ENCODE peak calls at places on chromosomes 7 and 10, in eight cellular contexts. W, D, R, A, F, V, S and X are unnamed samples. For H3K4me1, the result is how much of the 10 kb centered on the place peaks cover.

GRCh38 chr7:27199820-27200760 is at the start of gene HOXA13:
- DNase-seq in W (no peak), D (peak), R (peak), A (no peak), F (no peak), V (peak), S (no peak), X (peak)

GRCh38 chr7:151251328-151251925 is 2.9 kb upstream of the SMARCD3 start:
- DNase-seq in W (no peak), D (peak), R (peak), A (no peak), F (no peak), V (no peak), S (no peak), X (no peak)

GRCh38 chr7:151274936-151275812 is 26.7 kb upstream of the SMARCD3 start:
- DNase-seq in W (no peak), D (no peak), R (no peak), A (no peak), F (no peak), V (no peak), S (no peak), X (no peak)

GRCh38 chr10:124521429-124521871 is 59.8 kb downstream of the LHPP start:
- DNase-seq in W (no peak), D (no peak), R (no peak), A (no peak), F (no peak), V (no peak), S (no peak), X (no peak)

GRCh38 chr10:131267814-131268095 is 43.8 kb downstream of the TCERG1L start:
- DNase-seq in W (no peak), D (no peak), R (no peak), A (no peak), F (no peak), V (no peak), S (no peak), X (no peak)

GRCh38 chr10:131087464-131088215 is 223.9 kb downstream of the TCERG1L start:
- DNase-seq in W (no peak), D (no peak), R (no peak), A (no peak), F (no peak), V (no peak), S (no peak), X (no peak)

GRCh38 chr10:121800831-121801230 is 127.0 kb downstream of the ATE1 start:
- DNase-seq in W (no peak), D (no peak), R (no peak), A (no peak), F (no peak), V (no peak), S (no peak), X (no peak)

GRCh38 chr7:111113263-111114017 is 22.5 kb downstream of the LRRN3 start:
- DNase-seq in W (peak), D (no peak), R (peak), A (no peak), F (no peak), V (no peak), S (no peak), X (no peak)

GRCh38 chr10:47290338-47290737 is 9.7 kb upstream of the GDF10 start:
- DNase-seq in W (no peak), D (no peak), R (no peak), A (no peak), F (no peak), V (no peak), S (no peak), X (no peak)

GRCh38 chr7:70238171-70238575 is 639.9 kb downstream of the AUTS2 start:
- DNase-seq in W (no peak), D (no peak), R (no peak), A (no peak), F (no peak), V (peak), S (no peak), X (no peak)

GRCh38 chr10:1657500-1657899 is 79.8 kb downstream of the ADARB2 start:
- DNase-seq in W (peak), D (peak), R (no peak), A (no peak), F (no peak), V (no peak), S (no peak), X (no peak)

GRCh38 chr10:28681345-28681763 is 4.0 kb downstream of the BAMBI start:
- DNase-seq in W (peak), D (peak), R (no peak), A (no peak), F (no peak), V (no peak), S (no peak), X (no peak)

GRCh38 chr7:106643189-106643588 is 17.8 kb downstream of the CCDC71L start:
- DNase-seq in W (no peak), D (no peak), R (no peak), A (no peak), F (no peak), V (no peak), S (no peak), X (no peak)

GRCh38 chr7:30531286-30531685 is 26.7 kb upstream of the GGCT start:
- DNase-seq in W (no peak), D (no peak), R (peak), A (no peak), F (no peak), V (peak), S (no peak), X (no peak)

GRCh38 chr10:128030498-128031072 is 95.6 kb downstream of the MKI67 start:
- DNase-seq in W (no peak), D (no peak), R (no peak), A (no peak), F (no peak), V (no peak), S (no peak), X (no peak)
- H3K4me1 ChIP-seq in W (under half), D (under half), R (under half), A (under half), F (under half), V (under half), S (under half), X (under half)

GRCh38 chr7:100675581-100676350 is 2.2 kb downstream of the GNB2 start:
- DNase-seq in W (peak), D (peak), R (peak), A (peak), F (peak), V (peak), S (peak), X (peak)
- H3K4me1 ChIP-seq in W (under half), D (under half), R (under half), A (under half), F (under half), V (under half), S (under half), X (under half)

GRCh38 chr10:119657725-119658124 is 6.5 kb downstream of the BAG3 start:
- DNase-seq in W (no peak), D (no peak), R (peak), A (no peak), F (no peak), V (no peak), S (no peak), X (no peak)

GRCh38 chr10:119654540-119654939 is 3.4 kb downstream of the BAG3 start:
- DNase-seq in W (peak), D (peak), R (peak), A (no peak), F (no peak), V (no peak), S (no peak), X (peak)

GRCh38 chr10:119653209-119653608 is 2.0 kb downstream of the BAG3 start:
- DNase-seq in W (no peak), D (no peak), R (no peak), A (no peak), F (no peak), V (no peak), S (no peak), X (no peak)

GRCh38 chr10:119656760-119657159 is 5.6 kb downstream of the BAG3 start:
- DNase-seq in W (peak), D (no peak), R (no peak), A (no peak), F (no peak), V (no peak), S (no peak), X (no peak)

GRCh38 chr10:119655566-119656001 is 4.4 kb downstream of the BAG3 start:
- DNase-seq in W (no peak), D (peak), R (peak), A (peak), F (peak), V (no peak), S (peak), X (peak)
- H3K4me1 ChIP-seq in W (under half), D (half or more), R (half or more), A (under half), F (under half), V (under half), S (half or more), X (under half)

DNA sequence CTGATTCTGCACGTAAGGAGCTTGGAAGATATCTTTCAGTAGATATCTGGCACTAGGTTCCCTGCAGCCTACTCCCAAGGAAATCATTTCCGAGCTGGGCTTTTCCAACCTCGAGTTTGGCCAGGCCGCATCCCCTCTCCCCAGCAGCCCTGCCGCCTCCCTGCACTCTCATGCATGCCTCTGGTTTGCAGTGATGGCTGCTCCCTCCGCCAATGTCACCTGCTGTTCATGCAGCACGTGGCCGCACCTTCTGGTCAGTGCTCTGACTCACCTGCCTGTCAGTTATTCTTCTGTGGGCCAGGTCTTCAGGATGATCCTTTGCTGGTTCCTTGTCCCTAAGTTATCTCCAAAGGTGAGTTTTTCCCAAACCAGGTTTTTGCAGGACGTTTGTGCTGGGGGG is 50.6 kb upstream of the RASGEF1A start:
- DNase-seq in W (no peak), D (no peak), R (no peak), A (no peak), F (no peak), V (no peak), S (no peak), X (no peak)
- H3K4me1 ChIP-seq in W (under half), D (under half), R (under half), A (under half), F (under half), V (under half), S (under half), X (under half)

GRCh38 chr10:14843327-14843988 is 5.4 kb downstream of the HSPA14 start:
- DNase-seq in W (no peak), D (no peak), R (no peak), A (no peak), F (no peak), V (no peak), S (no peak), X (no peak)

GRCh38 chr10:14840178-14840577 is 2.1 kb downstream of the HSPA14 start:
- DNase-seq in W (no peak), D (no peak), R (no peak), A (no peak), F (no peak), V (no peak), S (no peak), X (no peak)

GRCh38 chr10:14839305-14839695 is 1.2 kb downstream of the HSPA14 start:
- DNase-seq in W (no peak), D (no peak), R (peak), A (no peak), F (no peak), V (peak), S (no peak), X (peak)

DNA sequence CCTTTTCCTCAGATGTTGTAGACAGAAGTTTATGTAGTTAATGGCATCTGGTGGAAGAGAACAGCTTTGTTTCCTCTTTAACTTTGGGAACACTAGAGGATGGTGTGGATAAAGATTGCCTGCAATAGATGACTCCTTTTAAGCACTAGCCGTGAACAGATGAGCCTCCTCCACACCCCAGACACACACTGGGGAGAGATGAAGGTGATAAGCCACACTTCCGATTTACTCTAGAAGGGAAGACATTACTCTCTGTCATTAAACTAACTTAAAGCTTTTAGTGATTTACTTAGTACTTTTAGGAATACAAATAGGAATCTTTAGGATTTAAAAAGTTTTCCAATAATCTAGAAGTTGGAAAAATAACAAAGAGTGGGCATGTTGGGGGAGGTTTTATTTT is 6.8 kb downstream of the HSPA14 start:
- DNase-seq in W (no peak), D (no peak), R (no peak), A (no peak), F (no peak), V (no peak), S (no peak), X (no peak)
- H3K4me1 ChIP-seq in W (under half), D (under half), R (under half), A (under half), F (under half), V (under half), S (under half), X (under half)

DNA sequence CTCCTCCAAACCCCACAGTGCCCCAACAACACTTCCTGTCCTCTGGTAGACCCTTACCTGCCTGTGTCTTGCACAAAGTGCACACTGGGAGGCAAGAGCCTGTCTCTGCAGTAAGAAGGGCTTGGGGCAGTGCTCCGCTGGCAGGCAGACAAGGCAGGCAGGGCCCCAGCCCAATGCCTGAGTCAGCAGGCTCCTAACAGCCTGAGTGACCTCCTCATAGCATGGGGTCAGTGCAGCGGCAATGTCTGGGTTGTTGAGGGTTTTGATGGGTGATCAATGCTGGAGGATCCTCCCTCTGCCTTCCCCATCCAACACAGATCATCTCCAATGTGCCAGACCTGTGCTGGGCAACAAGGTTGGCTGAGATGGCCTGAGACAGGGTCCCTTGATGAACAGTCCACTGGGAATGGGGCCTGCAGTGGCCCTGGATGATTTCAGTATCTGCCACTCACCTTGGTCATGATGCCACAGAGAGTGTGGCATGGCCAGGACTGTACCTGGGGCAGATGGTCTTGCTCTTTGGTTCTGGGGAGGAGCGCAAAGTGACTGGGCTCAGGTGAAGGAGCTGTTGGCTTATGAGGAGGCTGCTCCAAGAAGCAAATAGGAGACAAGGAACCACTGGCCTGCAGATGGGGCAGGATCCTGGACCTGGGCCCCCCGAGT is 55.6 kb upstream of the CAMK2B start:
- DNase-seq in W (no peak), D (peak), R (peak), A (no peak), F (no peak), V (no peak), S (no peak), X (no peak)
- H3K4me1 ChIP-seq in W (under half), D (under half), R (half or more), A (under half), F (under half), V (under half), S (under half), X (under half)

DNA sequence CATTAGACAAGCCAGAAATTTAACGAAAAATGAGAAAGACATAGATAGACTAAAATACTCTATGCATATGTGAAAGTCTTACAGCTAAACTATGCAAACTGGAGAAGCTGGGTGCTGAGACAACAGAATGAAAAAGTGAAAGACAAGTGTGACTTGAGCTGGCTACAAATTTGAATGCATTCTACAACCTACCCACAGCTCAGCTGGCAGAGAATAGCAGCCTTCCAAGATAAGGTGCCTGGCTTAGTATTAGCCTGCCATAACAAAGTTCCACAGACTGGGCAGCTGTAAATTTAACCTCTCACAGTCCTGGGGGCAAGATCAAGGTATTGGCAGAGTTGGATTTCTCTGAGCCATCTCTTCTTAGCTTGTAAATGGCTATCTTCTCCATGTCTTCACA is 156.7 kb downstream of the CDC14C start:
- DNase-seq in W (no peak), D (no peak), R (no peak), A (no peak), F (no peak), V (no peak), S (no peak), X (no peak)
- H3K4me1 ChIP-seq in W (under half), D (under half), R (under half), A (under half), F (under half), V (under half), S (under half), X (under half)

GRCh38 chr7:94444808-94445207 is 50.1 kb downstream of the COL1A2 start:
- DNase-seq in W (no peak), D (no peak), R (no peak), A (no peak), F (no peak), V (no peak), S (no peak), X (no peak)

GRCh38 chr7:94436700-94437099 is 42.0 kb downstream of the COL1A2 start:
- DNase-seq in W (no peak), D (no peak), R (no peak), A (no peak), F (no peak), V (no peak), S (no peak), X (no peak)

GRCh38 chr7:94440460-94441039 is 45.9 kb downstream of the COL1A2 start:
- DNase-seq in W (peak), D (no peak), R (peak), A (no peak), F (no peak), V (no peak), S (no peak), X (peak)

GRCh38 chr7:94439893-94440381 is 45.2 kb downstream of the COL1A2 start:
- DNase-seq in W (peak), D (no peak), R (peak), A (no peak), F (no peak), V (no peak), S (no peak), X (no peak)

GRCh38 chr7:94441138-94441537 is 46.4 kb downstream of the COL1A2 start:
- DNase-seq in W (no peak), D (no peak), R (no peak), A (no peak), F (no peak), V (peak), S (no peak), X (no peak)
- H3K4me1 ChIP-seq in W (under half), D (under half), R (under half), A (under half), F (under half), V (under half), S (under half), X (under half)